ENCODE peak calls at places on chromosomes 5 and 9, in five cellular contexts. K, D, W, B and P are unnamed samples.

GRCh38 chr9:120507936-120508510 is 71.9 kb downstream of the CDK5RAP2 start:
- DNase-seq in W (no peak), D (no peak), B (no peak), K (no peak), P (no peak)

GRCh38 chr5:30752015-30752414 is 441.5 kb upstream of the CDH6 start:
- DNase-seq in W (no peak), B (no peak), K (no peak), D (no peak), P (no peak)

GRCh38 chr5:143405063-143405746 is 1.7 kb upstream of the NR3C1 start:
- DNase-seq in K (peak; percentile 91), W (peak; percentile 84), B (peak; percentile 59), D (peak; percentile 92), P (peak; percentile 91)

GRCh38 chr5:59312223-59312622 is 581.3 kb downstream of the PDE4D start:
- DNase-seq in D (no peak), W (no peak), B (no peak), K (no peak), P (no peak)

GRCh38 chr5:36417668-36418067 is 116.0 kb upstream of the RANBP3L start:
- DNase-seq in K (no peak), W (no peak), B (no peak), D (no peak), P (no peak)

GRCh38 chr9:109556061-109556460 is 58.0 kb upstream of the PTPN3 start:
- DNase-seq in D (no peak), B (no peak), W (no peak), K (no peak), P (no peak)

GRCh38 chr5:121949885-121950284 is 11.9 kb upstream of the SRFBP1 start:
- DNase-seq in D (no peak), K (peak; percentile 49), W (no peak), B (peak; percentile 34), P (peak; percentile 13)

GRCh38 chr9:70100362-70100761 is 56.7 kb downstream of the MAMDC2 start:
- DNase-seq in B (no peak), W (no peak), D (peak; percentile 82), K (peak; percentile 46), P (peak; percentile 35)

GRCh38 chr9:85213650-85214607 is 527.8 kb downstream of the AGTPBP1 start:
- DNase-seq in B (no peak), D (no peak), K (no peak), W (no peak), P (no peak)

GRCh38 chr9:23842531-23843129 is 16.6 kb upstream of the ELAVL2 start:
- DNase-seq in K (no peak), B (no peak), W (no peak), D (no peak), P (no peak)

GRCh38 chr5:113230711-113231652 is 203.8 kb downstream of the TSSK1B start:
- DNase-seq in D (no peak), B (no peak), K (no peak), W (no peak), P (no peak)

GRCh38 chr5:119340597-119341218 is 15.1 kb upstream of the TNFAIP8 start:
- DNase-seq in K (no peak), W (no peak), D (no peak), B (no peak), P (no peak)

GRCh38 chr9:129076640-129077037 is 4.3 kb upstream of the DOLPP1 start:
- DNase-seq in B (no peak), W (no peak), D (no peak), K (no peak), P (no peak)

GRCh38 chr5:142675211-142675599 is 10.7 kb downstream of the FGF1 start:
- DNase-seq in D (no peak), W (no peak), K (no peak), B (no peak), P (no peak)

GRCh38 chr9:114434878-114435311 is 47.1 kb upstream of the AKNA start:
- DNase-seq in W (no peak), D (no peak), K (peak; percentile 47), B (peak; percentile 33), P (no peak)

GRCh38 chr5:1551426-1551825 is 27.7 kb upstream of the LPCAT1 start:
- DNase-seq in B (no peak), K (no peak), D (no peak), W (no peak), P (no peak)

GRCh38 chr9:77386187-77386586 is 208.9 kb downstream of the VPS13A start:
- DNase-seq in K (no peak), B (no peak), W (no peak), D (no peak), P (no peak)

GRCh38 chr9:2087500-2088313 is 72.6 kb downstream of the SMARCA2 start:
- DNase-seq in W (no peak), K (peak; percentile 58), D (no peak), B (peak; percentile 25), P (no peak)

GRCh38 chr9:120242397-120242796 is 337.6 kb downstream of the CDK5RAP2 start:
- DNase-seq in K (no peak), W (no peak), B (no peak), D (no peak), P (no peak)

GRCh38 chr5:95626701-95627100 is 6.8 kb downstream of the GPR150 start:
- DNase-seq in D (no peak), B (no peak), K (no peak), W (no peak), P (no peak)

GRCh38 chr9:135148386-135148785 is 60.9 kb downstream of the OLFM1 start:
- DNase-seq in W (no peak), B (no peak), K (no peak), D (no peak), P (no peak)

GRCh38 chr5:40681351-40682311 is 1.9 kb downstream of the PTGER4 start:
- DNase-seq in B (no peak), W (peak; percentile 44), K (no peak), D (peak; percentile 69), P (no peak)

GRCh38 chr9:14910178-14910805 is at the start of gene FREM1:
- DNase-seq in W (no peak), K (no peak), D (peak; percentile 80), B (peak; percentile 55), P (peak; percentile 20)

GRCh38 chr5:140005145-140005591 is 37.9 kb downstream of the NRG2 start:
- DNase-seq in W (no peak), D (no peak), K (no peak), B (no peak), P (no peak)
- TF ChIP-seq POLR2A in W (no peak), D (no peak), K (no peak), B (no peak), P (no peak)

GRCh38 chr5:136014976-136015375 is 13.8 kb upstream of the TGFBI start:
- DNase-seq in W (no peak), K (no peak), D (peak; percentile 50), B (no peak), P (no peak)
- H3K27ac ChIP-seq in W (no peak overlapping the region), K (peak overlapping the region; percentile 96), D (peak overlapping the region; percentile 79), B (no peak overlapping the region), P (no peak overlapping the region)

GRCh38 chr5:66864240-66864884 is 268.2 kb downstream of the MAST4 start:
- DNase-seq in K (peak; percentile 67), D (no peak), W (no peak), B (peak; percentile 15), P (no peak)
- TF ChIP-seq EP300 in K (no peak), D (no peak), W (no peak), B (no peak), P (no peak)

DNA sequence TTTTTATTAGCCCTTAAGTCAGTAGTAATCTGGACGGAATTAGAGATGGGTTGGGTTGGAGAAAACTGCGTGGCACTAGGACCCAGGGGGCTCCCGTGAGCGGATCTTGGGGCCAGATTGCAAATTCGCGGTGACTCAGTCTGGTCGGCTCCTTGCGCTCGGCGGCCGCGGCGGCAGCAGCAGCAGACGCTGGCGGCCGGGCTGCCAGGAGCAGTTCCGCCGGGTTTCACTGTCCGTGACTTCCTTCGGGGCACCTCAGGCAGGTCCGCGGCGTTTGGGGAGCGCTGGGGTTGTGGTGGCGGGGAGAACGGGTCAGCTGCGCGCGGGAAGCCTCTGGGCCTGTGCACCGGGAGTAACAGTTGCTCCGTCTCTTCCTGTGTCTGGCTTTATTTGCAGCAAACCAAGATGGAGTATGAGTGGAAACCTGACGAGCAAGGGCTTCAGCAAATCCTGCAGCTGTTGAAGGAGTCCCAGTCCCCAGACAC is 31.6 kb downstream of the TNPO1 start:
- DNase-seq in D (peak; percentile 93), B (peak; percentile 73), W (peak; percentile 90), K (peak; percentile 92), P (peak; percentile 82)
- TF ChIP-seq POLR2A in D (peak; percentile 93), B (peak; percentile 96), W (peak; percentile 83), K (peak; percentile 96), P (peak; percentile 68)

GRCh38 chr9:97479496-97480159 is 21.8 kb upstream of the TMOD1 start:
- DNase-seq in K (no peak), D (no peak), B (no peak), W (no peak), P (no peak)
- H3K27ac ChIP-seq in K (no peak overlapping the region), D (no peak overlapping the region), B (no peak overlapping the region), W (no peak overlapping the region), P (no peak overlapping the region)

GRCh38 chr5:116880150-116880549 is 305.5 kb upstream of the SEMA6A start:
- DNase-seq in W (no peak), K (no peak), B (no peak), D (no peak), P (no peak)

GRCh38 chr5:116885825-116886224 is 311.2 kb upstream of the SEMA6A start:
- DNase-seq in W (no peak), B (no peak), K (no peak), D (no peak), P (no peak)

GRCh38 chr5:116887104-116887503 is 312.5 kb upstream of the SEMA6A start:
- DNase-seq in B (no peak), K (no peak), D (no peak), W (no peak), P (no peak)

GRCh38 chr5:116881921-116882531 is 307.4 kb upstream of the SEMA6A start:
- DNase-seq in B (peak; percentile 39), K (no peak), W (no peak), D (no peak), P (no peak)

GRCh38 chr5:116883875-116884274 is 309.3 kb upstream of the SEMA6A start:
- DNase-seq in W (no peak), B (no peak), K (no peak), D (no peak), P (no peak)
- TF ChIP-seq EP300 in W (no peak), B (no peak), K (no peak), D (no peak), P (no peak)

DNA sequence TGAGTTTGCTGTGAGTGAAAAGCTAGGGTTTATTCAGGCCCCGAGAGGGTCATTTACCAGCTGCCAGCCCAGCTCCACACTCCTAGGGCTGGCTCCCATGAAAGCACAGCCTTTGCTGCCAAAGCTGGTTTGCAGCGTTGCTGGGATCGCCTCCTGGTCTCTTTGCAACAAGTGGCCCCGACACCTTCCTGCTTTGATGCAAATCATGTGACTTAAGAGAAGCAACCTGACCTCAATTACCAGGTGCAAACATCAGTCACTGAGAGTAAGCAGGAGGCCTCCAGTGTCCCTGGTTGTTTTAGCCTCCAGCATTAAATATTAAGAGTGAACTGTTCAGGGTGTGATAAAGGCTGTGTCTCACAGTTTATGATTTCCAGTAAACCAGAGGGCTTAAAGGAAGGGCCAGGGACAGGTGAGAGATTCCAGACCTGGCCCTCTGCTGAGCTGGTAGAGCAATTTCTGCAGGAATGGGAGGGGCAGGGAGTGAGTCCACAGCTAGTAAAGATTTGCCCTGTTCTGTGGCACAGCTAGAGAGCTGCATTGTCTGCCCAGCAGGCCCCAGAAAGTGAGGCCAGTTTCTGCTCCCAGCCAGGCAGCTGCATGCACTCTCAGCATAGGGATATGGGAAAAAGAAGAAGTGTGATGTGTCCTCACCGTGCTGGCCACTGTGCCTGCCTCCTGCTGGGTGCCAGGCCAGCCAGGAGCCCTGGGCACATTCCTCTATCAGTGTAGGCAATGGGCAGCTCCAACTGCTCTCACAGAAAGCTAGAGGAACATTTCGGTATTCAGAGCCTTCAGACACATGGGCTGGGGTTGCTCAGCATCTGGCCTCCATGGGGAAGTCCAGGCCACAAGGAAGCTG is 58.0 kb downstream of the SLC22A5 start:
- DNase-seq in W (peak; percentile 66), D (no peak), B (no peak), K (no peak), P (no peak)
- TF ChIP-seq POLR2A in W (no peak), D (no peak), B (no peak), K (no peak), P (no peak)